ENCODE peak calls at places on chromosomes 7 and 10, in four cellular contexts. K, J, X and Z are unnamed samples.

GRCh38 chr10:125977206-125977605 is 80.8 kb downstream of the FANK1 start:
- DNase-seq in J (no peak), K (no peak), X (no peak), Z (no peak)

GRCh38 chr7:150381096-150381495 is 2.0 kb downstream of the ZNF775 start:
- DNase-seq in J (peak; percentile 60), X (no peak), K (no peak), Z (no peak)

GRCh38 chr7:135670179-135670578 is 7.9 kb downstream of the STMP1 start:
- DNase-seq in X (no peak), K (no peak), J (no peak), Z (no peak)

GRCh38 chr10:96830511-96831199 is 1.4 kb upstream of the LCOR start:
- DNase-seq in K (peak; percentile 72), X (peak; percentile 75), J (peak; percentile 75), Z (peak; percentile 74)

GRCh38 chr7:100612730-100613446 is 548 bp downstream of the MOSPD3 start:
- DNase-seq in X (no peak), K (no peak), J (no peak), Z (no peak)

GRCh38 chr7:130695840-130696239 is 9.5 kb upstream of the TSGA13 start:
- DNase-seq in X (no peak), K (no peak), J (no peak), Z (peak; percentile 15)

GRCh38 chr7:28748934-28749584 is 209.1 kb downstream of the TRIL start:
- DNase-seq in J (no peak), K (peak; percentile 12), X (no peak), Z (peak; percentile 76)

GRCh38 chr7:107581387-107582013 is 1.5 kb downstream of the BCAP29 start:
- DNase-seq in X (no peak), J (no peak), K (no peak), Z (no peak)

GRCh38 chr7:99624487-99624886 is 7.7 kb downstream of the ZSCAN25 start:
- DNase-seq in J (no peak), K (no peak), X (no peak), Z (no peak)

GRCh38 chr7:33669251-33669670 is 236.1 kb upstream of the BMPER start:
- DNase-seq in J (no peak), X (no peak), K (no peak), Z (no peak)

GRCh38 chr10:28774051-28774995 is 97.0 kb downstream of the BAMBI start:
- DNase-seq in J (no peak), K (no peak), X (no peak), Z (no peak)

GRCh38 chr7:111853231-111853990 is 291.1 kb upstream of the IMMP2L start:
- DNase-seq in X (no peak), K (no peak), J (no peak), Z (no peak)

GRCh38 chr10:131774618-131775443 is 126.0 kb upstream of the PPP2R2D start:
- DNase-seq in J (peak; percentile 50), K (no peak), X (no peak), Z (no peak)

GRCh38 chr7:84412161-84412969 is 217.8 kb upstream of the SEMA3A start:
- DNase-seq in J (no peak), K (no peak), X (no peak), Z (peak; percentile 99)

GRCh38 chr7:1520574-1521234 is 9.8 kb upstream of the MAFK start:
- DNase-seq in K (no peak), J (no peak), X (no peak), Z (peak; percentile 100)

GRCh38 chr7:92251181-92251580 is 5.4 kb downstream of the ANKIB1 start:
- DNase-seq in X (no peak), J (no peak), K (no peak), Z (no peak)

GRCh38 chr7:18505870-18506460 is 10.4 kb downstream of the HDAC9 start:
- DNase-seq in K (no peak), J (no peak), X (no peak), Z (no peak)

GRCh38 chr10:48614481-48615383 is 9.9 kb upstream of the ARHGAP22 start:
- DNase-seq in J (no peak), K (no peak), X (no peak), Z (no peak)

GRCh38 chr10:125249948-125250347 is 89.6 kb upstream of the CTBP2 start:
- DNase-seq in K (no peak), X (no peak), J (no peak), Z (no peak)

GRCh38 chr7:96823274-96823673 is 113.6 kb upstream of the SEM1 start:
- DNase-seq in J (no peak), K (no peak), X (no peak), Z (no peak)